ENCODE peak calls at places on chromosomes 16 and 17, in seven cellular contexts. One of them, this sample, is unnamed.
A peak's percentile ranks its signal among the peaks of the same experiment; 100 is the strongest.

GRCh38 chr16:73095142-73095791 is 47.3 kb upstream of the ZFHX3 start:
- DNase-seq in C1 segment of cervical spinal cord: no peak
- DNase-seq in ureter: no peak
- DNase-seq in choroid plexus epithelial cell: no peak
- DNase-seq in HT1080: no peak
- DNase-seq in substantia nigra: no peak
- DNase-seq in CMK: no peak
- DNase-seq in this sample: peak; percentile 21

GRCh38 chr17:18362509-18363020 is 785 bp downstream of the SHMT1 start:
- DNase-seq in C1 segment of cervical spinal cord: peak; percentile 66
- DNase-seq in ureter: peak; percentile 58
- DNase-seq in choroid plexus epithelial cell: peak; percentile 25
- DNase-seq in HT1080: no peak
- DNase-seq in substantia nigra: peak; percentile 76
- DNase-seq in CMK: no peak
- DNase-seq in this sample: no peak

GRCh38 chr17:37133131-37133530 is 184.4 kb downstream of the AATF start:
- DNase-seq in C1 segment of cervical spinal cord: no peak
- DNase-seq in ureter: no peak
- DNase-seq in choroid plexus epithelial cell: no peak
- DNase-seq in HT1080: no peak
- DNase-seq in substantia nigra: no peak
- DNase-seq in CMK: no peak
- DNase-seq in this sample: peak; percentile 42

GRCh38 chr17:64041912-64042311 is 21.5 kb upstream of the ICAM2 start:
- DNase-seq in C1 segment of cervical spinal cord: no peak
- DNase-seq in ureter: no peak
- DNase-seq in choroid plexus epithelial cell: no peak
- DNase-seq in HT1080: no peak
- DNase-seq in substantia nigra: no peak
- DNase-seq in CMK: no peak
- DNase-seq in this sample: no peak

GRCh38 chr17:69761767-69762321 is 313.2 kb upstream of the KCNJ16 start:
- DNase-seq in C1 segment of cervical spinal cord: no peak
- DNase-seq in ureter: no peak
- DNase-seq in choroid plexus epithelial cell: peak; percentile 89
- DNase-seq in HT1080: peak; percentile 91
- DNase-seq in substantia nigra: no peak
- DNase-seq in CMK: no peak
- DNase-seq in this sample: no peak

GRCh38 chr16:81693467-81694303 is 85.4 kb upstream of the PLCG2 start:
- DNase-seq in C1 segment of cervical spinal cord: no peak
- DNase-seq in ureter: no peak
- DNase-seq in choroid plexus epithelial cell: no peak
- DNase-seq in HT1080: no peak
- DNase-seq in substantia nigra: no peak
- DNase-seq in CMK: no peak
- DNase-seq in this sample: no peak

GRCh38 chr17:28615260-28615940 is 1.4 kb upstream of the RSKR start:
- DNase-seq in C1 segment of cervical spinal cord: no peak
- DNase-seq in ureter: no peak
- DNase-seq in choroid plexus epithelial cell: no peak
- DNase-seq in HT1080: no peak
- DNase-seq in substantia nigra: no peak
- DNase-seq in CMK: no peak
- DNase-seq in this sample: no peak

GRCh38 chr17:4230142-4230541 is 33.6 kb downstream of the ANKFY1 start:
- DNase-seq in C1 segment of cervical spinal cord: peak; percentile 12
- DNase-seq in ureter: peak; percentile 66
- DNase-seq in choroid plexus epithelial cell: peak; percentile 94
- DNase-seq in HT1080: peak; percentile 90
- DNase-seq in substantia nigra: no peak
- DNase-seq in CMK: no peak
- DNase-seq in this sample: no peak

GRCh38 chr17:70278846-70279465 is 109.6 kb downstream of the KCNJ2 start:
- DNase-seq in C1 segment of cervical spinal cord: no peak
- DNase-seq in ureter: no peak
- DNase-seq in choroid plexus epithelial cell: no peak
- DNase-seq in HT1080: no peak
- DNase-seq in substantia nigra: no peak
- DNase-seq in CMK: no peak
- DNase-seq in this sample: no peak

GRCh38 chr16:74792225-74792624 is 17.6 kb upstream of the FA2H start:
- DNase-seq in C1 segment of cervical spinal cord: no peak
- DNase-seq in ureter: no peak
- DNase-seq in choroid plexus epithelial cell: no peak
- DNase-seq in HT1080: no peak
- DNase-seq in substantia nigra: no peak
- DNase-seq in CMK: no peak
- DNase-seq in this sample: no peak

GRCh38 chr16:86129541-86129940 is 230.6 kb downstream of the IRF8 start:
- DNase-seq in C1 segment of cervical spinal cord: no peak
- DNase-seq in ureter: no peak
- DNase-seq in choroid plexus epithelial cell: peak; percentile 24
- DNase-seq in HT1080: no peak
- DNase-seq in substantia nigra: no peak
- DNase-seq in CMK: no peak
- DNase-seq in this sample: no peak

GRCh38 chr17:61485067-61485775 is 33.0 kb downstream of the TBX4 start:
- DNase-seq in C1 segment of cervical spinal cord: no peak
- DNase-seq in ureter: no peak
- DNase-seq in choroid plexus epithelial cell: no peak
- DNase-seq in HT1080: peak; percentile 63
- DNase-seq in substantia nigra: no peak
- DNase-seq in CMK: no peak
- DNase-seq in this sample: no peak

GRCh38 chr16:85754403-85754802 is 3.5 kb upstream of the C16orf74 start:
- DNase-seq in C1 segment of cervical spinal cord: no peak
- DNase-seq in ureter: no peak
- DNase-seq in choroid plexus epithelial cell: no peak
- DNase-seq in HT1080: no peak
- DNase-seq in substantia nigra: no peak
- DNase-seq in CMK: no peak
- DNase-seq in this sample: no peak

GRCh38 chr17:81511550-81511799 is 1.1 kb downstream of the ACTG1 start:
- DNase-seq in C1 segment of cervical spinal cord: no peak
- DNase-seq in ureter: no peak
- DNase-seq in choroid plexus epithelial cell: no peak
- DNase-seq in HT1080: peak; percentile 50
- DNase-seq in substantia nigra: no peak
- DNase-seq in CMK: no peak
- DNase-seq in this sample: no peak

GRCh38 chr16:50680907-50681885 is at the start of gene SNX20:
- DNase-seq in C1 segment of cervical spinal cord: no peak
- DNase-seq in ureter: no peak
- DNase-seq in choroid plexus epithelial cell: no peak
- DNase-seq in HT1080: no peak
- DNase-seq in substantia nigra: no peak
- DNase-seq in CMK: no peak
- DNase-seq in this sample: no peak

GRCh38 chr17:39872700-39873099 is 4.7 kb downstream of the ZPBP2 start:
- DNase-seq in C1 segment of cervical spinal cord: no peak
- DNase-seq in ureter: no peak
- DNase-seq in choroid plexus epithelial cell: no peak
- DNase-seq in HT1080: no peak
- DNase-seq in substantia nigra: no peak
- DNase-seq in CMK: no peak
- DNase-seq in this sample: peak; percentile 14

This sample was measured in NCI-H2227 treated with DMSO at 0.1 percent for 48 hours.